ENCODE peak calls at places on chromosome 20, in five cellular contexts. T is activated CD4-positive, alpha-beta T cell treated with anti-CD3 and anti-CD28 coated beads, Interleukin-2, amount 50 U/mL, for 4 hours; X is cardiac muscle cell; P is Panc1; K is CD8-positive, alpha-beta T cell. H is an unnamed sample.

GRCh38 chr20:60428651-60429050 is 470.4 kb downstream of the CDH26 start:
- DNase-seq in T (no peak), X (no peak), P (no peak), K (no peak), H (no peak)

GRCh38 chr20:33280000-33280680 is 2.9 kb upstream of the BPIFB1 start:
- DNase-seq in T (no peak), X (no peak), P (no peak), K (no peak), H (no peak)

GRCh38 chr20:34199183-34199582 is 42.0 kb upstream of the ASIP start:
- DNase-seq in T (no peak), X (no peak), P (no peak), K (no peak), H (no peak)

GRCh38 chr20:44858959-44859358 is 26.5 kb upstream of the YWHAB start:
- DNase-seq in T (no peak), X (no peak), P (no peak), K (no peak), H (no peak)

GRCh38 chr20:53692465-53693067 is 98.9 kb upstream of the ZNF217 start:
- DNase-seq in T (no peak), X (no peak), P (no peak), K (no peak), H (peak)

GRCh38 chr20:11766961-11767360 is 150.7 kb upstream of the BTBD3 start:
- DNase-seq in T (no peak), X (no peak), P (no peak), K (no peak), H (no peak)

GRCh38 chr20:57880155-57880648 is 170.4 kb upstream of the PMEPA1 start:
- DNase-seq in T (no peak), X (no peak), P (no peak), K (no peak), H (no peak)

GRCh38 chr20:37395411-37395800 is 49.5 kb downstream of the SRC start:
- DNase-seq in T (no peak), X (no peak), P (no peak), K (no peak), H (no peak)

GRCh38 chr20:17849901-17850673 is 118.5 kb downstream of the SNX5 start:
- DNase-seq in T (no peak), X (no peak), P (no peak), K (no peak), H (peak)

GRCh38 chr20:54172856-54173652 is 732 bp downstream of the CYP24A1 start:
- DNase-seq in T (no peak), X (peak), P (no peak), K (no peak), H (no peak)

H was measured in hepatic stellate cell.